ENCODE peak calls at places on chromosomes 13 and 19, in nine cellular contexts. One of them, this sample, is unnamed.

GRCh38 chr19:51783373-51783772 is 11.6 kb upstream of the FPR3 start:
- DNase-seq in stimulated activated CD4-positive, alpha-beta T cell treated with anti-CD3 and anti-CD28 coated beads, Interleukin-1b, Interleukin-23, amount 100 ng/mL, for 24 hours: no peak
- DNase-seq in activated T-cell treated with anti-CD3 and anti-CD28 coated beads for 1 hour: no peak
- DNase-seq in activated gamma-delta T cell: no peak
- DNase-seq in stimulated activated CD8-positive, alpha-beta memory T cell treated with anti-CD3 and anti-CD28 coated beads, Interleukin-15, amount 100 ng/mL, for 1 hour: no peak
- DNase-seq in lower lobe of right lung: no peak
- DNase-seq in dorsolateral prefrontal cortex: no peak
- DNase-seq in endothelial cell of umbilical vein: no peak
- DNase-seq in hepatocyte: no peak
- DNase-seq in this sample: no peak

GRCh38 chr19:33176670-33177416 is 17.3 kb upstream of the LRP3 start:
- DNase-seq in stimulated activated CD4-positive, alpha-beta T cell treated with anti-CD3 and anti-CD28 coated beads, Interleukin-1b, Interleukin-23, amount 100 ng/mL, for 24 hours: peak; percentile 80
- DNase-seq in activated T-cell treated with anti-CD3 and anti-CD28 coated beads for 1 hour: peak; percentile 92
- DNase-seq in activated gamma-delta T cell: peak; percentile 84
- DNase-seq in stimulated activated CD8-positive, alpha-beta memory T cell treated with anti-CD3 and anti-CD28 coated beads, Interleukin-15, amount 100 ng/mL, for 1 hour: peak; percentile 87
- DNase-seq in lower lobe of right lung: peak; percentile 97
- DNase-seq in dorsolateral prefrontal cortex: peak; percentile 95
- DNase-seq in endothelial cell of umbilical vein: peak; percentile 100
- DNase-seq in hepatocyte: peak; percentile 97
- DNase-seq in this sample: peak; percentile 99

GRCh38 chr19:33500586-33500985 is 21.0 kb downstream of the PEPD start:
- DNase-seq in stimulated activated CD4-positive, alpha-beta T cell treated with anti-CD3 and anti-CD28 coated beads, Interleukin-1b, Interleukin-23, amount 100 ng/mL, for 24 hours: no peak
- DNase-seq in activated T-cell treated with anti-CD3 and anti-CD28 coated beads for 1 hour: no peak
- DNase-seq in activated gamma-delta T cell: no peak
- DNase-seq in stimulated activated CD8-positive, alpha-beta memory T cell treated with anti-CD3 and anti-CD28 coated beads, Interleukin-15, amount 100 ng/mL, for 1 hour: no peak
- DNase-seq in lower lobe of right lung: peak; percentile 27
- DNase-seq in dorsolateral prefrontal cortex: no peak
- DNase-seq in endothelial cell of umbilical vein: no peak
- DNase-seq in hepatocyte: no peak
- DNase-seq in this sample: no peak

GRCh38 chr19:19670070-19670551 is 1.5 kb downstream of the ZNF101 start:
- DNase-seq in stimulated activated CD4-positive, alpha-beta T cell treated with anti-CD3 and anti-CD28 coated beads, Interleukin-1b, Interleukin-23, amount 100 ng/mL, for 24 hours: no peak
- DNase-seq in activated T-cell treated with anti-CD3 and anti-CD28 coated beads for 1 hour: no peak
- DNase-seq in activated gamma-delta T cell: no peak
- DNase-seq in stimulated activated CD8-positive, alpha-beta memory T cell treated with anti-CD3 and anti-CD28 coated beads, Interleukin-15, amount 100 ng/mL, for 1 hour: no peak
- DNase-seq in lower lobe of right lung: no peak
- DNase-seq in dorsolateral prefrontal cortex: no peak
- DNase-seq in endothelial cell of umbilical vein: no peak
- DNase-seq in hepatocyte: no peak
- DNase-seq in this sample: peak; percentile 15

GRCh38 chr19:10112895-10113591 is 1.6 kb downstream of the P2RY11 start:
- DNase-seq in stimulated activated CD4-positive, alpha-beta T cell treated with anti-CD3 and anti-CD28 coated beads, Interleukin-1b, Interleukin-23, amount 100 ng/mL, for 24 hours: no peak
- DNase-seq in activated T-cell treated with anti-CD3 and anti-CD28 coated beads for 1 hour: peak; percentile 56
- DNase-seq in activated gamma-delta T cell: peak; percentile 67
- DNase-seq in stimulated activated CD8-positive, alpha-beta memory T cell treated with anti-CD3 and anti-CD28 coated beads, Interleukin-15, amount 100 ng/mL, for 1 hour: no peak
- DNase-seq in lower lobe of right lung: peak; percentile 67
- DNase-seq in dorsolateral prefrontal cortex: no peak
- DNase-seq in endothelial cell of umbilical vein: no peak
- DNase-seq in hepatocyte: peak; percentile 68
- DNase-seq in this sample: peak; percentile 44

GRCh38 chr19:13668964-13669363 is 95.4 kb upstream of the MRI1 start:
- DNase-seq in stimulated activated CD4-positive, alpha-beta T cell treated with anti-CD3 and anti-CD28 coated beads, Interleukin-1b, Interleukin-23, amount 100 ng/mL, for 24 hours: no peak
- DNase-seq in activated T-cell treated with anti-CD3 and anti-CD28 coated beads for 1 hour: no peak
- DNase-seq in activated gamma-delta T cell: no peak
- DNase-seq in stimulated activated CD8-positive, alpha-beta memory T cell treated with anti-CD3 and anti-CD28 coated beads, Interleukin-15, amount 100 ng/mL, for 1 hour: no peak
- DNase-seq in lower lobe of right lung: no peak
- DNase-seq in dorsolateral prefrontal cortex: no peak
- DNase-seq in endothelial cell of umbilical vein: no peak
- DNase-seq in hepatocyte: no peak
- DNase-seq in this sample: no peak

GRCh38 chr13:113935523-113935922 is 38.4 kb downstream of the C13orf46 start:
- DNase-seq in stimulated activated CD4-positive, alpha-beta T cell treated with anti-CD3 and anti-CD28 coated beads, Interleukin-1b, Interleukin-23, amount 100 ng/mL, for 24 hours: no peak
- DNase-seq in activated T-cell treated with anti-CD3 and anti-CD28 coated beads for 1 hour: no peak
- DNase-seq in activated gamma-delta T cell: no peak
- DNase-seq in stimulated activated CD8-positive, alpha-beta memory T cell treated with anti-CD3 and anti-CD28 coated beads, Interleukin-15, amount 100 ng/mL, for 1 hour: no peak
- DNase-seq in lower lobe of right lung: no peak
- DNase-seq in dorsolateral prefrontal cortex: no peak
- DNase-seq in endothelial cell of umbilical vein: peak; percentile 50
- DNase-seq in hepatocyte: no peak
- DNase-seq in this sample: no peak

GRCh38 chr13:112943309-112944125 is 25.5 kb upstream of the MCF2L start:
- DNase-seq in stimulated activated CD4-positive, alpha-beta T cell treated with anti-CD3 and anti-CD28 coated beads, Interleukin-1b, Interleukin-23, amount 100 ng/mL, for 24 hours: no peak
- DNase-seq in activated T-cell treated with anti-CD3 and anti-CD28 coated beads for 1 hour: peak; percentile 10
- DNase-seq in activated gamma-delta T cell: no peak
- DNase-seq in stimulated activated CD8-positive, alpha-beta memory T cell treated with anti-CD3 and anti-CD28 coated beads, Interleukin-15, amount 100 ng/mL, for 1 hour: no peak
- DNase-seq in lower lobe of right lung: peak; percentile 74
- DNase-seq in dorsolateral prefrontal cortex: no peak
- DNase-seq in endothelial cell of umbilical vein: no peak
- DNase-seq in hepatocyte: peak; percentile 77
- DNase-seq in this sample: peak; percentile 46

GRCh38 chr19:35718345-35719041 is 690 bp downstream of the KMT2B start:
- DNase-seq in stimulated activated CD4-positive, alpha-beta T cell treated with anti-CD3 and anti-CD28 coated beads, Interleukin-1b, Interleukin-23, amount 100 ng/mL, for 24 hours: no peak
- DNase-seq in activated T-cell treated with anti-CD3 and anti-CD28 coated beads for 1 hour: peak; percentile 36
- DNase-seq in activated gamma-delta T cell: peak; percentile 39
- DNase-seq in stimulated activated CD8-positive, alpha-beta memory T cell treated with anti-CD3 and anti-CD28 coated beads, Interleukin-15, amount 100 ng/mL, for 1 hour: no peak
- DNase-seq in lower lobe of right lung: peak; percentile 72
- DNase-seq in dorsolateral prefrontal cortex: no peak
- DNase-seq in endothelial cell of umbilical vein: peak; percentile 25
- DNase-seq in hepatocyte: peak; percentile 52
- DNase-seq in this sample: peak; percentile 47

GRCh38 chr19:43636121-43636683 is 3.4 kb downstream of the CADM4 start:
- DNase-seq in stimulated activated CD4-positive, alpha-beta T cell treated with anti-CD3 and anti-CD28 coated beads, Interleukin-1b, Interleukin-23, amount 100 ng/mL, for 24 hours: no peak
- DNase-seq in activated T-cell treated with anti-CD3 and anti-CD28 coated beads for 1 hour: no peak
- DNase-seq in activated gamma-delta T cell: no peak
- DNase-seq in stimulated activated CD8-positive, alpha-beta memory T cell treated with anti-CD3 and anti-CD28 coated beads, Interleukin-15, amount 100 ng/mL, for 1 hour: no peak
- DNase-seq in lower lobe of right lung: no peak
- DNase-seq in dorsolateral prefrontal cortex: peak; percentile 65
- DNase-seq in endothelial cell of umbilical vein: no peak
- DNase-seq in hepatocyte: no peak
- DNase-seq in this sample: peak; percentile 20

GRCh38 chr13:31282741-31283455 is 83.1 kb downstream of the B3GLCT start:
- DNase-seq in stimulated activated CD4-positive, alpha-beta T cell treated with anti-CD3 and anti-CD28 coated beads, Interleukin-1b, Interleukin-23, amount 100 ng/mL, for 24 hours: no peak
- DNase-seq in activated T-cell treated with anti-CD3 and anti-CD28 coated beads for 1 hour: no peak
- DNase-seq in activated gamma-delta T cell: no peak
- DNase-seq in stimulated activated CD8-positive, alpha-beta memory T cell treated with anti-CD3 and anti-CD28 coated beads, Interleukin-15, amount 100 ng/mL, for 1 hour: no peak
- DNase-seq in lower lobe of right lung: no peak
- DNase-seq in dorsolateral prefrontal cortex: no peak
- DNase-seq in endothelial cell of umbilical vein: no peak
- DNase-seq in hepatocyte: no peak
- DNase-seq in this sample: no peak

GRCh38 chr13:30905932-30906383 is at the start of gene MEDAG:
- DNase-seq in stimulated activated CD4-positive, alpha-beta T cell treated with anti-CD3 and anti-CD28 coated beads, Interleukin-1b, Interleukin-23, amount 100 ng/mL, for 24 hours: no peak
- DNase-seq in activated T-cell treated with anti-CD3 and anti-CD28 coated beads for 1 hour: no peak
- DNase-seq in activated gamma-delta T cell: no peak
- DNase-seq in stimulated activated CD8-positive, alpha-beta memory T cell treated with anti-CD3 and anti-CD28 coated beads, Interleukin-15, amount 100 ng/mL, for 1 hour: no peak
- DNase-seq in lower lobe of right lung: peak; percentile 50
- DNase-seq in dorsolateral prefrontal cortex: no peak
- DNase-seq in endothelial cell of umbilical vein: peak; percentile 85
- DNase-seq in hepatocyte: no peak
- DNase-seq in this sample: peak; percentile 33

GRCh38 chr19:40921005-40921897 is 39.2 kb upstream of the CYP2A7 start:
- DNase-seq in stimulated activated CD4-positive, alpha-beta T cell treated with anti-CD3 and anti-CD28 coated beads, Interleukin-1b, Interleukin-23, amount 100 ng/mL, for 24 hours: no peak
- DNase-seq in activated T-cell treated with anti-CD3 and anti-CD28 coated beads for 1 hour: no peak
- DNase-seq in activated gamma-delta T cell: no peak
- DNase-seq in stimulated activated CD8-positive, alpha-beta memory T cell treated with anti-CD3 and anti-CD28 coated beads, Interleukin-15, amount 100 ng/mL, for 1 hour: no peak
- DNase-seq in lower lobe of right lung: peak; percentile 84
- DNase-seq in dorsolateral prefrontal cortex: no peak
- DNase-seq in endothelial cell of umbilical vein: peak; percentile 22
- DNase-seq in hepatocyte: peak; percentile 86
- DNase-seq in this sample: peak; percentile 67

GRCh38 chr19:21587117-21587461 is 81.7 kb downstream of the ZNF429 start:
- DNase-seq in stimulated activated CD4-positive, alpha-beta T cell treated with anti-CD3 and anti-CD28 coated beads, Interleukin-1b, Interleukin-23, amount 100 ng/mL, for 24 hours: no peak
- DNase-seq in activated T-cell treated with anti-CD3 and anti-CD28 coated beads for 1 hour: no peak
- DNase-seq in activated gamma-delta T cell: no peak
- DNase-seq in stimulated activated CD8-positive, alpha-beta memory T cell treated with anti-CD3 and anti-CD28 coated beads, Interleukin-15, amount 100 ng/mL, for 1 hour: no peak
- DNase-seq in lower lobe of right lung: no peak
- DNase-seq in dorsolateral prefrontal cortex: no peak
- DNase-seq in endothelial cell of umbilical vein: no peak
- DNase-seq in hepatocyte: no peak
- DNase-seq in this sample: no peak

GRCh38 chr19:4710281-4710600 is 13.4 kb downstream of the DPP9 start:
- DNase-seq in stimulated activated CD4-positive, alpha-beta T cell treated with anti-CD3 and anti-CD28 coated beads, Interleukin-1b, Interleukin-23, amount 100 ng/mL, for 24 hours: no peak
- DNase-seq in activated T-cell treated with anti-CD3 and anti-CD28 coated beads for 1 hour: no peak
- DNase-seq in activated gamma-delta T cell: no peak
- DNase-seq in stimulated activated CD8-positive, alpha-beta memory T cell treated with anti-CD3 and anti-CD28 coated beads, Interleukin-15, amount 100 ng/mL, for 1 hour: no peak
- DNase-seq in lower lobe of right lung: no peak
- DNase-seq in dorsolateral prefrontal cortex: no peak
- DNase-seq in endothelial cell of umbilical vein: no peak
- DNase-seq in hepatocyte: no peak
- DNase-seq in this sample: no peak

GRCh38 chr13:33115274-33115673 is 99.1 kb downstream of the KL start:
- DNase-seq in stimulated activated CD4-positive, alpha-beta T cell treated with anti-CD3 and anti-CD28 coated beads, Interleukin-1b, Interleukin-23, amount 100 ng/mL, for 24 hours: no peak
- DNase-seq in activated T-cell treated with anti-CD3 and anti-CD28 coated beads for 1 hour: no peak
- DNase-seq in activated gamma-delta T cell: no peak
- DNase-seq in stimulated activated CD8-positive, alpha-beta memory T cell treated with anti-CD3 and anti-CD28 coated beads, Interleukin-15, amount 100 ng/mL, for 1 hour: no peak
- DNase-seq in lower lobe of right lung: no peak
- DNase-seq in dorsolateral prefrontal cortex: no peak
- DNase-seq in endothelial cell of umbilical vein: no peak
- DNase-seq in hepatocyte: no peak
- DNase-seq in this sample: no peak

GRCh38 chr13:105196052-105196451 is 1339.4 kb downstream of the EFNB2 start:
- DNase-seq in stimulated activated CD4-positive, alpha-beta T cell treated with anti-CD3 and anti-CD28 coated beads, Interleukin-1b, Interleukin-23, amount 100 ng/mL, for 24 hours: no peak
- DNase-seq in activated T-cell treated with anti-CD3 and anti-CD28 coated beads for 1 hour: no peak
- DNase-seq in activated gamma-delta T cell: no peak
- DNase-seq in stimulated activated CD8-positive, alpha-beta memory T cell treated with anti-CD3 and anti-CD28 coated beads, Interleukin-15, amount 100 ng/mL, for 1 hour: no peak
- DNase-seq in lower lobe of right lung: no peak
- DNase-seq in dorsolateral prefrontal cortex: no peak
- DNase-seq in endothelial cell of umbilical vein: peak; percentile 88
- DNase-seq in hepatocyte: peak; percentile 24
- DNase-seq in this sample: peak; percentile 53

GRCh38 chr13:107838592-107839161 is 376.7 kb downstream of the LIG4 start:
- DNase-seq in stimulated activated CD4-positive, alpha-beta T cell treated with anti-CD3 and anti-CD28 coated beads, Interleukin-1b, Interleukin-23, amount 100 ng/mL, for 24 hours: no peak
- DNase-seq in activated T-cell treated with anti-CD3 and anti-CD28 coated beads for 1 hour: no peak
- DNase-seq in activated gamma-delta T cell: no peak
- DNase-seq in stimulated activated CD8-positive, alpha-beta memory T cell treated with anti-CD3 and anti-CD28 coated beads, Interleukin-15, amount 100 ng/mL, for 1 hour: no peak
- DNase-seq in lower lobe of right lung: no peak
- DNase-seq in dorsolateral prefrontal cortex: no peak
- DNase-seq in endothelial cell of umbilical vein: no peak
- DNase-seq in hepatocyte: no peak
- DNase-seq in this sample: no peak

GRCh38 chr13:75250526-75251183 is 231.3 kb downstream of the TBC1D4 start:
- DNase-seq in stimulated activated CD4-positive, alpha-beta T cell treated with anti-CD3 and anti-CD28 coated beads, Interleukin-1b, Interleukin-23, amount 100 ng/mL, for 24 hours: no peak
- DNase-seq in activated T-cell treated with anti-CD3 and anti-CD28 coated beads for 1 hour: no peak
- DNase-seq in activated gamma-delta T cell: no peak
- DNase-seq in stimulated activated CD8-positive, alpha-beta memory T cell treated with anti-CD3 and anti-CD28 coated beads, Interleukin-15, amount 100 ng/mL, for 1 hour: no peak
- DNase-seq in lower lobe of right lung: no peak
- DNase-seq in dorsolateral prefrontal cortex: no peak
- DNase-seq in endothelial cell of umbilical vein: peak; percentile 9
- DNase-seq in hepatocyte: no peak
- DNase-seq in this sample: peak; percentile 44

GRCh38 chr13:46913757-46914156 is 16.9 kb upstream of the HTR2A start:
- DNase-seq in stimulated activated CD4-positive, alpha-beta T cell treated with anti-CD3 and anti-CD28 coated beads, Interleukin-1b, Interleukin-23, amount 100 ng/mL, for 24 hours: no peak
- DNase-seq in activated T-cell treated with anti-CD3 and anti-CD28 coated beads for 1 hour: no peak
- DNase-seq in activated gamma-delta T cell: no peak
- DNase-seq in stimulated activated CD8-positive, alpha-beta memory T cell treated with anti-CD3 and anti-CD28 coated beads, Interleukin-15, amount 100 ng/mL, for 1 hour: no peak
- DNase-seq in lower lobe of right lung: no peak
- DNase-seq in dorsolateral prefrontal cortex: no peak
- DNase-seq in endothelial cell of umbilical vein: no peak
- DNase-seq in hepatocyte: no peak
- DNase-seq in this sample: no peak